ENCODE peak calls at places on chromosomes 3 and 15, in ten cellular contexts. One of them, this sample, is unnamed. For H3K4me1, the result is how much of the 10 kb centered on the place peaks cover.

GRCh38 chr15:50149090-50149489 is 30.1 kb upstream of the ATP8B4 start:
- DNase-seq in A549: no peak
- DNase-seq in mammary epithelial cell: no peak
- DNase-seq in heart left ventricle: no peak
- DNase-seq in tibial nerve: no peak
- DNase-seq in endothelial cell of umbilical vein: no peak
- DNase-seq in cardiac muscle cell: no peak
- DNase-seq in Panc1: no peak
- DNase-seq in tibial artery: no peak
- DNase-seq in pancreas: no peak
- DNase-seq in this sample: no peak

GRCh38 chr3:14848906-14849305 is 30.1 kb downstream of the FGD5 start:
- DNase-seq in A549: no peak
- DNase-seq in cardiac muscle cell: no peak
- DNase-seq in mammary epithelial cell: no peak
- DNase-seq in endothelial cell of umbilical vein: no peak
- DNase-seq in tibial artery: peak
- DNase-seq in tibial nerve: no peak
- DNase-seq in pancreas: no peak
- DNase-seq in Panc1: no peak
- DNase-seq in heart left ventricle: no peak
- DNase-seq in this sample: no peak

GRCh38 chr15:69921626-69922624 is 175.8 kb downstream of the TLE3 start:
- DNase-seq in endothelial cell of umbilical vein: no peak
- DNase-seq in pancreas: no peak
- DNase-seq in mammary epithelial cell: no peak
- DNase-seq in Panc1: no peak
- DNase-seq in cardiac muscle cell: no peak
- DNase-seq in tibial nerve: no peak
- DNase-seq in heart left ventricle: no peak
- DNase-seq in A549: no peak
- DNase-seq in tibial artery: peak
- DNase-seq in this sample: no peak

GRCh38 chr3:46835059-46835458 is 28.2 kb downstream of the MYL3 start:
- DNase-seq in tibial artery: no peak
- DNase-seq in mammary epithelial cell: no peak
- DNase-seq in heart left ventricle: no peak
- DNase-seq in Panc1: no peak
- DNase-seq in pancreas: no peak
- DNase-seq in A549: no peak
- DNase-seq in tibial nerve: no peak
- DNase-seq in endothelial cell of umbilical vein: no peak
- DNase-seq in cardiac muscle cell: no peak
- DNase-seq in this sample: no peak

GRCh38 chr3:14369675-14370669 is 32.4 kb upstream of the SLC6A6 start:
- DNase-seq in heart left ventricle: peak
- DNase-seq in tibial artery: no peak
- DNase-seq in cardiac muscle cell: no peak
- DNase-seq in endothelial cell of umbilical vein: no peak
- DNase-seq in A549: peak
- DNase-seq in mammary epithelial cell: peak
- DNase-seq in tibial nerve: no peak
- DNase-seq in Panc1: no peak
- DNase-seq in pancreas: peak
- DNase-seq in this sample: no peak

GRCh38 chr15:38879909-38880471 is 315.4 kb upstream of the RASGRP1 start:
- DNase-seq in endothelial cell of umbilical vein: no peak
- DNase-seq in A549: no peak
- DNase-seq in cardiac muscle cell: peak
- DNase-seq in tibial artery: peak
- DNase-seq in pancreas: no peak
- DNase-seq in mammary epithelial cell: no peak
- DNase-seq in Panc1: no peak
- DNase-seq in heart left ventricle: no peak
- DNase-seq in tibial nerve: peak
- DNase-seq in this sample: no peak

GRCh38 chr15:57560976-57561711 is 30.6 kb upstream of the MYZAP start:
- DNase-seq in endothelial cell of umbilical vein: peak
- DNase-seq in pancreas: peak
- DNase-seq in tibial nerve: no peak
- DNase-seq in heart left ventricle: peak
- DNase-seq in Panc1: peak
- DNase-seq in A549: peak
- DNase-seq in tibial artery: peak
- DNase-seq in mammary epithelial cell: peak
- DNase-seq in cardiac muscle cell: peak
- DNase-seq in this sample: peak

GRCh38 chr15:49301562-49301961 is 121.5 kb upstream of the FGF7 start:
- DNase-seq in endothelial cell of umbilical vein: no peak
- DNase-seq in cardiac muscle cell: peak
- DNase-seq in pancreas: no peak
- DNase-seq in mammary epithelial cell: peak
- DNase-seq in tibial artery: no peak
- DNase-seq in tibial nerve: no peak
- DNase-seq in A549: no peak
- DNase-seq in Panc1: no peak
- DNase-seq in heart left ventricle: no peak
- DNase-seq in this sample: no peak

GRCh38 chr15:60844431-60845174 is 365.7 kb upstream of the ICE2 start:
- DNase-seq in cardiac muscle cell: no peak
- DNase-seq in A549: no peak
- DNase-seq in endothelial cell of umbilical vein: no peak
- DNase-seq in pancreas: no peak
- DNase-seq in tibial artery: no peak
- DNase-seq in tibial nerve: no peak
- DNase-seq in heart left ventricle: no peak
- DNase-seq in mammary epithelial cell: no peak
- DNase-seq in Panc1: no peak
- DNase-seq in this sample: no peak

GRCh38 chr3:14125193-14126016 is 553 bp downstream of the TMEM43 start:
- DNase-seq in endothelial cell of umbilical vein: peak
- DNase-seq in cardiac muscle cell: peak
- DNase-seq in Panc1: no peak
- DNase-seq in tibial nerve: no peak
- DNase-seq in pancreas: peak
- DNase-seq in A549: peak
- DNase-seq in heart left ventricle: peak
- DNase-seq in tibial artery: peak
- DNase-seq in mammary epithelial cell: peak
- DNase-seq in this sample: peak

GRCh38 chr3:104359546-104359945 is 1007.2 kb upstream of the ALCAM start:
- DNase-seq in A549: no peak
- DNase-seq in heart left ventricle: no peak
- DNase-seq in cardiac muscle cell: peak
- DNase-seq in pancreas: no peak
- DNase-seq in endothelial cell of umbilical vein: peak
- DNase-seq in Panc1: no peak
- DNase-seq in tibial nerve: no peak
- DNase-seq in mammary epithelial cell: peak
- DNase-seq in tibial artery: no peak
- DNase-seq in this sample: no peak

GRCh38 chr15:41836713-41837454 is 1.8 kb upstream of the PLA2G4B start:
- DNase-seq in pancreas: no peak
- DNase-seq in Panc1: no peak
- DNase-seq in mammary epithelial cell: no peak
- DNase-seq in cardiac muscle cell: no peak
- DNase-seq in heart left ventricle: no peak
- DNase-seq in tibial artery: no peak
- DNase-seq in A549: no peak
- DNase-seq in tibial nerve: no peak
- DNase-seq in endothelial cell of umbilical vein: no peak
- DNase-seq in this sample: no peak

GRCh38 chr15:91908401-91908800 is 54.9 kb downstream of the SLCO3A1 start:
- DNase-seq in cardiac muscle cell: peak
- DNase-seq in mammary epithelial cell: peak
- DNase-seq in endothelial cell of umbilical vein: no peak
- DNase-seq in pancreas: no peak
- DNase-seq in heart left ventricle: no peak
- DNase-seq in tibial artery: no peak
- DNase-seq in tibial nerve: no peak
- DNase-seq in Panc1: no peak
- DNase-seq in A549: no peak
- DNase-seq in this sample: no peak

GRCh38 chr3:125679258-125679657 is 84.0 kb upstream of the OSBPL11 start:
- DNase-seq in tibial artery: no peak
- DNase-seq in mammary epithelial cell: peak
- DNase-seq in cardiac muscle cell: no peak
- DNase-seq in endothelial cell of umbilical vein: no peak
- DNase-seq in pancreas: no peak
- DNase-seq in Panc1: no peak
- DNase-seq in A549: no peak
- DNase-seq in tibial nerve: no peak
- DNase-seq in heart left ventricle: no peak
- DNase-seq in this sample: peak

GRCh38 chr15:31352911-31353811 is 26.5 kb downstream of the KLF13 start:
- DNase-seq in pancreas: no peak
- DNase-seq in A549: no peak
- DNase-seq in tibial artery: peak
- DNase-seq in heart left ventricle: peak
- DNase-seq in tibial nerve: no peak
- DNase-seq in Panc1: no peak
- DNase-seq in cardiac muscle cell: peak
- DNase-seq in mammary epithelial cell: no peak
- DNase-seq in endothelial cell of umbilical vein: peak
- DNase-seq in this sample: peak

GRCh38 chr15:57890351-57890750 is 175.2 kb downstream of the ALDH1A2 start:
- DNase-seq in pancreas: no peak
- DNase-seq in heart left ventricle: no peak
- DNase-seq in endothelial cell of umbilical vein: no peak
- DNase-seq in tibial nerve: no peak
- DNase-seq in A549: no peak
- DNase-seq in tibial artery: no peak
- DNase-seq in mammary epithelial cell: peak
- DNase-seq in Panc1: no peak
- DNase-seq in cardiac muscle cell: peak
- DNase-seq in this sample: no peak

GRCh38 chr3:197532388-197532787 is 23.4 kb downstream of the BDH1 start:
- DNase-seq in mammary epithelial cell: no peak
- DNase-seq in tibial nerve: no peak
- DNase-seq in pancreas: no peak
- DNase-seq in tibial artery: peak
- DNase-seq in heart left ventricle: no peak
- DNase-seq in A549: no peak
- DNase-seq in Panc1: no peak
- DNase-seq in cardiac muscle cell: no peak
- DNase-seq in endothelial cell of umbilical vein: no peak
- DNase-seq in this sample: no peak

GRCh38 chr15:83871808-83872559 is 218.1 kb downstream of the ADAMTSL3 start:
- DNase-seq in tibial artery: no peak
- DNase-seq in endothelial cell of umbilical vein: no peak
- DNase-seq in Panc1: no peak
- DNase-seq in cardiac muscle cell: peak
- DNase-seq in A549: no peak
- DNase-seq in heart left ventricle: no peak
- DNase-seq in tibial nerve: no peak
- DNase-seq in pancreas: no peak
- DNase-seq in mammary epithelial cell: peak
- DNase-seq in this sample: peak

GRCh38 chr15:89209057-89209456 is 12.3 kb downstream of the RLBP1 start:
- DNase-seq in mammary epithelial cell: no peak
- DNase-seq in tibial nerve: no peak
- DNase-seq in cardiac muscle cell: no peak
- DNase-seq in heart left ventricle: no peak
- DNase-seq in A549: no peak
- DNase-seq in tibial artery: no peak
- DNase-seq in Panc1: no peak
- DNase-seq in pancreas: no peak
- DNase-seq in endothelial cell of umbilical vein: no peak
- DNase-seq in this sample: no peak

GRCh38 chr3:114572364-114573062 is 278.7 kb downstream of the TIGIT start:
- DNase-seq in pancreas: no peak
- DNase-seq in cardiac muscle cell: no peak
- DNase-seq in mammary epithelial cell: no peak
- DNase-seq in A549: no peak
- DNase-seq in heart left ventricle: no peak
- DNase-seq in tibial nerve: no peak
- DNase-seq in Panc1: no peak
- DNase-seq in tibial artery: no peak
- DNase-seq in endothelial cell of umbilical vein: no peak
- DNase-seq in this sample: no peak
- H3K27ac ChIP-seq in pancreas: no peak
- H3K27ac ChIP-seq in cardiac muscle cell: no peak
- H3K27ac ChIP-seq in mammary epithelial cell: no peak
- H3K27ac ChIP-seq in A549: no peak
- H3K27ac ChIP-seq in heart left ventricle: peak
- H3K27ac ChIP-seq in tibial nerve: no peak
- H3K27ac ChIP-seq in Panc1: no peak
- H3K27ac ChIP-seq in tibial artery: no peak
- H3K27ac ChIP-seq in endothelial cell of umbilical vein: no peak
- H3K27ac ChIP-seq in this sample: no peak

DNA sequence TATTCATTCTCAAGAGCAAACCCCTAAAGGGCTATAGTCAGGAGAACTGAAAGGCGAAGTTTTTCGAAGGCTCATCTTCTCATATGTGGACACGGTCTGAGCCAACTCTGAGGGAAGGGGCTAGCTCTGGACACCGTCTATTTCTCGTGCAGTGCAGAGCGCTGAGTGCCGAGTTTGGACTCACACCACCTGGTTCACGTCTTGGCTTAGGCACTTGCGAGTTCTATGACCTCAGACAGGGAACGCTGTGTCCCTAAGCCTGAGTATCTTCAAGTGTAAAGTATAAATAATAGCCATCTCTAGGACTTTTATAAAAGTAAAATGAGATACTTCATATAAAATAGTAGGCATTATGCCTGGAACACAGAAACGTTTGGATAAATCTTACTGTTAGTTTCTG is 223.7 kb downstream of the FMN1 start:
- DNase-seq in pancreas: no peak
- DNase-seq in tibial artery: no peak
- DNase-seq in tibial nerve: no peak
- DNase-seq in endothelial cell of umbilical vein: no peak
- DNase-seq in heart left ventricle: no peak
- DNase-seq in mammary epithelial cell: no peak
- DNase-seq in cardiac muscle cell: no peak
- DNase-seq in A549: no peak
- DNase-seq in Panc1: no peak
- DNase-seq in this sample: no peak
- TF ChIP-seq CTCF in pancreas: no peak
- TF ChIP-seq CTCF in tibial artery: no peak
- TF ChIP-seq CTCF in tibial nerve: no peak
- TF ChIP-seq CTCF in endothelial cell of umbilical vein: no peak
- TF ChIP-seq CTCF in heart left ventricle: no peak
- TF ChIP-seq CTCF in mammary epithelial cell: no peak
- TF ChIP-seq CTCF in cardiac muscle cell: no peak
- TF ChIP-seq CTCF in A549: no peak
- TF ChIP-seq CTCF in Panc1: no peak
- TF ChIP-seq CTCF in this sample: no peak

GRCh38 chr15:82040395-82040794 is 5.4 kb downstream of the MEX3B start:
- DNase-seq in endothelial cell of umbilical vein: no peak
- DNase-seq in mammary epithelial cell: no peak
- DNase-seq in Panc1: no peak
- DNase-seq in pancreas: no peak
- DNase-seq in tibial artery: no peak
- DNase-seq in heart left ventricle: no peak
- DNase-seq in A549: no peak
- DNase-seq in cardiac muscle cell: no peak
- DNase-seq in tibial nerve: no peak
- DNase-seq in this sample: no peak
- H3K4me1 ChIP-seq in endothelial cell of umbilical vein: under half
- H3K4me1 ChIP-seq in mammary epithelial cell: under half
- H3K4me1 ChIP-seq in Panc1: under half
- H3K4me1 ChIP-seq in pancreas: under half
- H3K4me1 ChIP-seq in tibial artery: under half
- H3K4me1 ChIP-seq in heart left ventricle: under half
- H3K4me1 ChIP-seq in A549: under half
- H3K4me1 ChIP-seq in cardiac muscle cell: under half
- H3K4me1 ChIP-seq in tibial nerve: under half
- H3K4me1 ChIP-seq in this sample: under half

GRCh38 chr3:10470120-10470665 is 35.2 kb downstream of the ATP2B2 start:
- DNase-seq in mammary epithelial cell: no peak
- DNase-seq in pancreas: no peak
- DNase-seq in tibial nerve: no peak
- DNase-seq in heart left ventricle: no peak
- DNase-seq in Panc1: no peak
- DNase-seq in A549: no peak
- DNase-seq in endothelial cell of umbilical vein: no peak
- DNase-seq in tibial artery: no peak
- DNase-seq in cardiac muscle cell: no peak
- DNase-seq in this sample: no peak
- H3K27ac ChIP-seq in mammary epithelial cell: no peak
- H3K27ac ChIP-seq in pancreas: no peak
- H3K27ac ChIP-seq in tibial nerve: no peak
- H3K27ac ChIP-seq in heart left ventricle: no peak
- H3K27ac ChIP-seq in Panc1: no peak
- H3K27ac ChIP-seq in A549: no peak
- H3K27ac ChIP-seq in endothelial cell of umbilical vein: no peak
- H3K27ac ChIP-seq in tibial artery: no peak
- H3K27ac ChIP-seq in cardiac muscle cell: no peak
- H3K27ac ChIP-seq in this sample: no peak

This sample was measured in A673.